ENCODE peak calls at places on chromosomes 16 and 17, in four cellular contexts. A is body of pancreas, T is heart left ventricle, D is tibial nerve. I is an unnamed sample.

GRCh38 chr17:32356378-32356743 is 6.4 kb downstream of the ZNF207 start:
- DNase-seq in A (no peak), T (no peak), D (no peak), I (no peak)

GRCh38 chr17:78192616-78193015 is 5.5 kb downstream of the AFMID start:
- DNase-seq in A (no peak), T (no peak), D (no peak), I (no peak)

GRCh38 chr17:78995761-78996451 is 13.7 kb downstream of the CANT1 start:
- DNase-seq in A (peak), T (peak), D (no peak), I (no peak)

GRCh38 chr16:58170223-58170622 is 27.7 kb downstream of the CSNK2A2 start:
- DNase-seq in A (no peak), T (no peak), D (no peak), I (no peak)

GRCh38 chr17:46148247-46148646 is 45.0 kb downstream of the KANSL1 start:
- DNase-seq in A (no peak), T (no peak), D (no peak), I (no peak)

GRCh38 chr16:50496990-50497389 is 51.2 kb upstream of the NKD1 start:
- DNase-seq in A (no peak), T (no peak), D (no peak), I (no peak)

GRCh38 chr16:68732068-68732680 is 4.9 kb upstream of the CDH1 start:
- DNase-seq in A (peak), T (no peak), D (no peak), I (no peak)

GRCh38 chr17:58507123-58507634 is 7.3 kb downstream of the MTMR4 start:
- DNase-seq in A (no peak), T (no peak), D (no peak), I (peak)

GRCh38 chr16:59263980-59264379 is 529.9 kb upstream of the GOT2 start:
- DNase-seq in A (no peak), T (no peak), D (no peak), I (no peak)

GRCh38 chr17:79806863-79807720 is 10.2 kb upstream of the CBX8 start:
- DNase-seq in A (no peak), T (no peak), D (no peak), I (no peak)

GRCh38 chr17:36089888-36090836 is at the start of gene CCL3:
- DNase-seq in A (peak), T (no peak), D (peak), I (peak)

GRCh38 chr16:79076039-79076767 is 524.3 kb downstream of the MAF start:
- DNase-seq in A (no peak), T (no peak), D (no peak), I (no peak)

GRCh38 chr17:77819497-77819896 is 139.0 kb upstream of the TNRC6C start:
- DNase-seq in A (no peak), T (no peak), D (no peak), I (no peak)

GRCh38 chr17:38600906-38601305 is 4.8 kb downstream of the SRCIN1 start:
- DNase-seq in A (peak), T (no peak), D (no peak), I (no peak)

GRCh38 chr17:17514993-17515920 is 19.1 kb upstream of the RASD1 start:
- DNase-seq in A (no peak), T (peak), D (peak), I (no peak)

GRCh38 chr16:10834766-10835165 is 16.2 kb upstream of the TVP23A start:
- DNase-seq in A (no peak), T (no peak), D (no peak), I (peak)

GRCh38 chr17:50684612-50685333 is 22.9 kb downstream of the ANKRD40 start:
- DNase-seq in A (peak), T (no peak), D (no peak), I (no peak)

GRCh38 chr16:19169081-19169639 is 1.1 kb downstream of the SYT17 start:
- DNase-seq in A (no peak), T (no peak), D (no peak), I (no peak)

GRCh38 chr16:23999663-24000062 is 163.9 kb downstream of the PRKCB start:
- DNase-seq in A (no peak), T (no peak), D (no peak), I (no peak)

DNA sequence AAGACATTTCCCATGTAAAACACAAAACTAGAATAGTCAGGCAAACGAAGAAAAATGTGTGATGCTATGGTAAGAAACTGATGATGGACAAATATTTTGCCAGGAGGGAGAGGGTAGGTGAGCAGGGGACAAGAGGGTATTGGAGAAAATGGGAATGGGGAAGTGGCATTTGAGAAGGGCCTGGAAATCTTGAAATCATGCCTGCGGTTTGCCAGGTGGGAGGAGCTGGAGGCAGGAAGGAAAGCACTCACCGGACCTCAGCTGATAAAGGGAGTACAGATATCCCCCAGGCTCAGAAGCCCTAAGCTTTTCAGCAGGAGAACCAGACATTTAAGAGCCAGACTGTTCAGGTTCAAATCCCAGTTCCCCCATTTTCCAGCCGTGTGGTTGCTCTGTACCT is 103.6 kb downstream of the GSG1L start:
- DNase-seq in A (no peak), T (no peak), D (no peak), I (no peak)
- TF ChIP-seq POLR2A in A (no peak), T (no peak), D (no peak), I (no peak)

GRCh38 chr16:30066882-30067583 is 1.5 kb downstream of the ALDOA start:
- DNase-seq in A (no peak), T (peak), D (no peak), I (no peak)
- TF ChIP-seq POLR2A in A (no peak), T (no peak), D (no peak), I (no peak)

GRCh38 chr17:2239170-2239551 is 64.4 kb downstream of the SMG6 start:
- DNase-seq in A (no peak), T (no peak), D (no peak), I (no peak)

GRCh38 chr17:2239882-2240430 is 63.6 kb downstream of the SMG6 start:
- DNase-seq in A (peak), T (peak), D (peak), I (no peak)

GRCh38 chr17:2237521-2237921 is 66.1 kb downstream of the SMG6 start:
- DNase-seq in A (peak), T (peak), D (no peak), I (no peak)

GRCh38 chr17:2237960-2238359 is 65.6 kb downstream of the SMG6 start:
- DNase-seq in A (no peak), T (no peak), D (no peak), I (no peak)

DNA sequence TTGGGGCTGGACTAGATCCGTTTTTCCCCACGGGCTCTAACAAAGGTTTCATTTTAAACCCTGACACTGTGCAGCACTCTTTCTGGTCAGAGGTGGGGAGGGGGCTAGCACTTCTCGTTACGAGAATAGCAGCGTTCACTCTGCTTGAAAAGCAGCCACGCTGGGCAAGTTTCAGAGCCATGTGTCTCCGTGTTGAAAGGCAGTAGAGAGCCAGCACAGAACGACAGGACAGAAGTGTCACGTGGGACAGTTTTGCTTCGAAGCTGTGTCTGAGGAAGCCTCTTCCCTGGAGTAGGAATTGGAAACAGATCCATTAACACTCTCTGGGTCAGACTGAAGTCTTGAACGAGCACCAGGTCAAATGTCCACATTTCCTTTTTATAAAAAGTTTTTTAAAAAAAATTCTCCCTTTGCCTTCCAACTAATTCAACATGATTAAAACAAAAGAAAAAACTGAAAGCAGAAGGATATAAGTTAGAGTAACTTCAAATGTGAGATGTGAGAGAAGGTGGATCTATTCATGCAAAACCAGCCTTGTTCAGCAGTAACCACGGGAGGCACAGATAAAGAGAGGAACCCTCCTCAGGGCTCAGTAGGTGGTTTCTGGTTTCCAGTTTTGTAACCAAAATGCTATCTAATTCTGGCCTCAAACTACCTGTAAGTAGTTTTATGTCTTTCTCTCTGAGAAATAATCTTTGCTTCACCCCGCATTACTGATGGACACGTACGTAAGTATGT is 65.0 kb downstream of the SMG6 start:
- DNase-seq in A (no peak), T (peak), D (no peak), I (no peak)
- TF ChIP-seq POLR2A in A (no peak), T (no peak), D (no peak), I (no peak)

DNA sequence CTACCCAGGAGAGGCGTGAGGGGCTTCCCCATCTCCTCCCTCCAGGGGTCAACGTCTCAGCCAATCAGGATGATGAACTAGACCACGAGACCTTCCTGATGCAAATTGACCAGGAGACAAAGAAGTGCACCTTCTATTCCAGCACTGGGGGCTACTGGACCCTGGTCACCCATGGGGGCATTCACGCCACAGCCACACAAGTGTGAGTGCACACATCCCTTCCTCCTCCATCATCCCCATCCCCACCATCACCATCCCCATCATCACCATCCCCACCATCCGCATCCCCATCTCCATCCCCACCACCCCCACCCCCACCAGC is 6.8 kb downstream of the FSCN2 start:
- DNase-seq in A (no peak), T (no peak), D (no peak), I (no peak)
- TF ChIP-seq POLR2A in A (no peak), T (no peak), D (no peak), I (no peak)